ENCODE peak calls at places on chromosome 18, in six cellular contexts. T, C, Q, F, U and V are unnamed samples.

GRCh38 chr18:24212939-24213338 is 74.1 kb downstream of the CABYR start:
- DNase-seq in U (no peak), Q (no peak), C (peak), F (no peak), T (no peak), V (no peak)

GRCh38 chr18:3869848-3870247 is 419.9 kb downstream of the TGIF1 start:
- DNase-seq in T (no peak), U (no peak), Q (no peak), C (peak), F (peak), V (no peak)

GRCh38 chr18:42583197-42583776 is 532.2 kb downstream of the RIT2 start:
- DNase-seq in U (no peak), T (no peak), F (no peak), Q (no peak), C (peak), V (no peak)

GRCh38 chr18:39872566-39872965 is 2082.5 kb upstream of the PIK3C3 start:
- DNase-seq in F (no peak), U (no peak), C (no peak), Q (no peak), T (no peak), V (no peak)

GRCh38 chr18:76448262-76449109 is 46.6 kb downstream of the ZNF516 start:
- DNase-seq in F (no peak), U (no peak), Q (no peak), C (no peak), T (peak), V (no peak)

GRCh38 chr18:79567481-79568147 is 112.0 kb upstream of the CTDP1 start:
- DNase-seq in U (no peak), Q (no peak), C (peak), F (no peak), T (peak), V (no peak)

GRCh38 chr18:47997338-47997780 is 66.9 kb upstream of the SMAD2 start:
- DNase-seq in Q (peak), T (no peak), C (peak), F (no peak), U (no peak), V (no peak)

GRCh38 chr18:70931942-70932814 is 643.3 kb downstream of the SOCS6 start:
- DNase-seq in F (no peak), Q (no peak), T (no peak), U (no peak), C (peak), V (no peak)

GRCh38 chr18:32768646-32769206 is 4.1 kb downstream of the KLHL14 start:
- DNase-seq in Q (no peak), U (no peak), F (no peak), C (no peak), T (no peak), V (no peak)

GRCh38 chr18:76443519-76444435 is 51.3 kb downstream of the ZNF516 start:
- DNase-seq in Q (no peak), C (no peak), F (no peak), T (no peak), U (no peak), V (no peak)

GRCh38 chr18:11520536-11520935 is 88.9 kb upstream of the SLC35G4 start:
- DNase-seq in T (no peak), F (no peak), C (no peak), U (no peak), Q (no peak), V (no peak)

GRCh38 chr18:62211323-62211828 is 24.3 kb downstream of the RELCH start:
- DNase-seq in Q (no peak), F (no peak), C (no peak), T (no peak), U (no peak), V (no peak)

GRCh38 chr18:25420091-25420490 is 68.1 kb upstream of the ZNF521 start:
- DNase-seq in C (no peak), T (no peak), F (no peak), Q (no peak), U (no peak), V (no peak)